ENCODE peak calls at places on chromosome 5, in six cellular contexts. Y, J, D, A, W and Z are unnamed samples.

GRCh38 chr5:181207214-181207959 is 2.4 kb upstream of the TRIM7 start:
- DNase-seq in D (no peak), W (peak), A (no peak), Y (peak), J (no peak), Z (peak)

GRCh38 chr5:99029172-99029571 is 100.4 kb upstream of the CHD1 start:
- DNase-seq in J (no peak), Y (no peak), D (no peak), A (no peak), W (no peak), Z (no peak)

GRCh38 chr5:171418316-171418981 is 998 bp upstream of the FGF18 start:
- DNase-seq in W (peak), A (peak), D (no peak), Y (peak), J (no peak), Z (peak)

GRCh38 chr5:158485604-158486081 is 614.1 kb downstream of the EBF1 start:
- DNase-seq in A (peak), W (no peak), Y (peak), J (no peak), D (no peak), Z (no peak)

GRCh38 chr5:154534457-154535050 is 56.5 kb upstream of the HAND1 start:
- DNase-seq in J (peak), W (no peak), D (no peak), Y (no peak), A (no peak), Z (no peak)

GRCh38 chr5:98570661-98571181 is 202.7 kb upstream of the RGMB start:
- DNase-seq in J (no peak), Y (no peak), W (no peak), D (no peak), A (peak), Z (no peak)

GRCh38 chr5:181037365-181037861 is 2.7 kb upstream of the BTNL9 start:
- DNase-seq in W (no peak), D (no peak), J (no peak), A (no peak), Y (no peak), Z (no peak)

GRCh38 chr5:136073714-136074113 is 44.9 kb downstream of the TGFBI start:
- DNase-seq in D (no peak), Y (no peak), A (no peak), J (no peak), W (no peak), Z (no peak)

GRCh38 chr5:169656125-169656990 is 19.3 kb downstream of the DOCK2 start:
- DNase-seq in J (no peak), W (no peak), D (no peak), A (no peak), Y (no peak), Z (no peak)

GRCh38 chr5:129767927-129768380 is 20.1 kb downstream of the MINAR2 start:
- DNase-seq in Y (peak), A (peak), J (peak), D (no peak), W (peak), Z (peak)

GRCh38 chr5:42645138-42645537 is 111.5 kb upstream of the CCDC152 start:
- DNase-seq in J (no peak), Y (no peak), W (no peak), A (no peak), D (no peak), Z (no peak)